ENCODE peak calls at places on chromosomes 3 and 15, in four cellular contexts. F is IMR-90, D is suprapubic skin, S is stomach. J is an unnamed sample. For H3K4me1, the result is how much of the 10 kb centered on the place peaks cover.

GRCh38 chr3:170644711-170645110 is 58.8 kb upstream of the SLC7A14 start:
- DNase-seq in F (peak), D (no peak), S (peak), J (no peak)

GRCh38 chr3:39671116-39671515 is 138.3 kb upstream of the MYRIP start:
- DNase-seq in F (no peak), D (no peak), S (no peak), J (no peak)

GRCh38 chr3:167787440-167787839 is 51.9 kb downstream of the SERPINI1 start:
- DNase-seq in F (no peak), D (no peak), S (no peak), J (no peak)

GRCh38 chr3:194572944-194573491 is 60.2 kb downstream of the TMEM44 start:
- DNase-seq in F (peak), D (no peak), S (no peak), J (no peak)

GRCh38 chr3:30631237-30631961 is 25.0 kb downstream of the TGFBR2 start:
- DNase-seq in F (no peak), D (no peak), S (no peak), J (no peak)

GRCh38 chr3:7547826-7548225 is 686.9 kb downstream of the GRM7 start:
- DNase-seq in F (no peak), D (no peak), S (no peak), J (no peak)

GRCh38 chr15:39748276-39748675 is 34.4 kb downstream of the FSIP1 start:
- DNase-seq in F (no peak), D (no peak), S (no peak), J (no peak)

GRCh38 chr3:12100784-12101183 is 57.9 kb downstream of the TIMP4 start:
- DNase-seq in F (no peak), D (no peak), S (no peak), J (no peak)

GRCh38 chr3:50194903-50195500 is 3.6 kb downstream of the GNAT1 start:
- DNase-seq in F (no peak), D (no peak), S (no peak), J (no peak)

GRCh38 chr3:31027914-31028313 is 133.5 kb upstream of the GADL1 start:
- DNase-seq in F (no peak), D (no peak), S (no peak), J (no peak)

GRCh38 chr3:24521306-24522154 is 26.9 kb upstream of the THRB start:
- DNase-seq in F (no peak), D (peak), S (peak), J (peak)

GRCh38 chr3:49785565-49786356 is 581 bp downstream of the IP6K1 start:
- DNase-seq in F (peak), D (no peak), S (peak), J (peak)

GRCh38 chr3:81216192-81216591 is 545.3 kb downstream of the GBE1 start:
- DNase-seq in F (peak), D (no peak), S (no peak), J (no peak)

GRCh38 chr15:70049115-70049514 is 48.6 kb downstream of the TLE3 start:
- DNase-seq in F (no peak), D (peak), S (no peak), J (no peak)

GRCh38 chr3:65412591-65412990 is 626.1 kb downstream of the MAGI1 start:
- DNase-seq in F (no peak), D (no peak), S (peak), J (peak)

GRCh38 chr3:30496496-30496966 is 109.9 kb upstream of the TGFBR2 start:
- DNase-seq in F (peak), D (no peak), S (no peak), J (peak)

DNA sequence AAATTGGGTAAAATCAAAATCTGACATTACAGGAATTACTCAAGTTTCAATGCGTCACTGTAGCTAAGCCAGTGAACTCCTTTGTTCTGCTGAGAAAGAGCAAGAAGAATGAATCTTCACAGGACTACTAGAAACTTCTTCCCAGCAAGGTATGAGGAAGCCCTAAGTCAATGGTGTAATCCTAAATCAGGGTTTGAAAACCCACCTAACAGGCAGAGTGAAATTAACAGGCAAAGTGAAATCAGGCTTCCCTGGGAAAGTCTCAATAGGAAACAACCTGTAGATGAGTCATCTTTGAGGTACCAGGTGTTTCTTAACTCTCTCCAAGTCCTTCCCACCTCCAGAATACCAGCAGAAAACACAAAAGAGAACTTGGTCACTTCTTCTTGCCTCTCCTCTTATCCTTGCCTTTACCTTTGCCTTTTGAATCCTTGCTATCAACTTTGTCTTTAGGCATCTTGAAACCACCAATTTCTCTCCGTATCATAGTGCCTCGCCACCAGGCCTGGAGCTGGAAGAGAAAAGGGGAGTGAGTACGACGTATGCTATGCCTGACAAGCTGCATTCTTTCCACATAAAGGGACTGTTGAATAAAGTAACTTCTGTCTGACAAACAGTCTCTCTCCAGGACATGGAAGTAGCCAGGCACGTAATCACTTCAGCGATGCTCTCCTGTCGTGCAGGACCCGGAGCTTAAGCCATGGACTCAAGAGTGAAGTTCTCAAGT is 60.6 kb upstream of the RPL35A start:
- DNase-seq in F (no peak), D (no peak), S (no peak), J (no peak)
- TF ChIP-seq POLR2A in F (no peak), D (no peak), S (no peak), J (no peak)

GRCh38 chr3:113166357-113166718 is 45.0 kb upstream of the BOC start:
- DNase-seq in F (no peak), D (no peak), S (no peak), J (no peak)
- H3K4me1 ChIP-seq in F (under half), D (under half), S (under half), J (under half)

GRCh38 chr15:66293419-66294156 is at the start of gene DIS3L:
- DNase-seq in F (peak), D (peak), S (peak), J (peak)
- TF ChIP-seq POLR2A in F (no peak), D (no peak), S (no peak), J (peak)

DNA sequence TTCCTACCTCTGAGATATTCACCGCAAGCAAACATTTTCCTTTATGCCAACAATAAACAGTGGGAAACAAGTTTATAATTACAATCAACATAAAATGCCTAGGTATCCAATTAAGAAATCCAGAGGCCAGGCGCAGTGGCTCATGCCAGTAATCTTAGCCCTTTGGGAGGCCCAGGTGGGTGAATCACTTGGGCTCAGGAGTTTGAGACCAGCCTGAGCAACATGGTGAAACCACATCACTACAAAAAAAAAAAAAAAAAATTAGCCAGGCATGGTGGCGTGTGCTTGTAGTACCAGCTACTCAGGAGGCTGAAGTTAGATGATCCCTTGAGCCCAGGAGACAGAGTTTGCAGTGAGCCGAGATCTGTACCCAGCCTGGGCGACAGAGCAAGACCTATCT is 17.3 kb downstream of the TBC1D2B start:
- DNase-seq in F (no peak), D (no peak), S (no peak), J (no peak)
- H3K4me1 ChIP-seq in F (under half), D (half or more), S (half or more), J (half or more)